ENCODE peak calls at places on chromosomes 13 and 19, in eight cellular contexts. Z is neural crest cell; U is stimulated activated CD4-positive, alpha-beta T cell treated with anti-CD3 and anti-CD28 coated beads, Interleukin-1b, Interleukin-23, amount 100 ng/mL, for 4 hours; R is activated CD4-positive, alpha-beta T cell treated with anti-CD3 and anti-CD28 coated beads for 48 hours; J is T-helper 1 cell; W is posterior cingulate gyrus; I is GM12865; D is activated naive CD4-positive, alpha-beta T cell. V is an unnamed sample.

GRCh38 chr19:6516018-6516658 is 14.0 kb upstream of the TUBB4A start:
- DNase-seq in Z (peak; percentile 95), W (peak; percentile 99), J (peak; percentile 46), D (no peak), I (peak; percentile 95), R (peak; percentile 85), U (peak; percentile 56), V (peak; percentile 84)

GRCh38 chr19:49851456-49852259 is 699 bp downstream of the PTOV1 start:
- DNase-seq in W (no peak), J (no peak), Z (no peak), U (peak; percentile 41), I (no peak), R (no peak), D (no peak), V (peak; percentile 46)

GRCh38 chr13:26370495-26370990 is 116.6 kb downstream of the CDK8 start:
- DNase-seq in R (no peak), J (no peak), W (no peak), Z (no peak), D (no peak), I (no peak), U (no peak), V (no peak)

GRCh38 chr13:102847272-102848234 is 1.7 kb downstream of the ERCC5 start:
- DNase-seq in R (no peak), Z (no peak), J (no peak), U (no peak), I (peak; percentile 56), W (peak; percentile 82), D (no peak), V (no peak)

GRCh38 chr19:38726761-38727301 is 17.4 kb downstream of the CAPN12 start:
- DNase-seq in I (no peak), R (peak; percentile 11), U (no peak), J (no peak), W (no peak), Z (no peak), D (no peak), V (peak; percentile 30)

GRCh38 chr13:60425332-60425731 is 28.3 kb downstream of the TDRD3 start:
- DNase-seq in W (no peak), J (no peak), R (no peak), U (no peak), I (no peak), Z (no peak), D (no peak), V (no peak)

GRCh38 chr13:28741080-28741479 is 22.3 kb upstream of the SLC46A3 start:
- DNase-seq in I (peak; percentile 12), U (no peak), D (no peak), R (no peak), Z (no peak), W (no peak), J (no peak), V (no peak)

GRCh38 chr19:48539503-48540096 is 12.4 kb upstream of the SULT2B1 start:
- DNase-seq in J (no peak), D (no peak), W (peak; percentile 63), Z (no peak), I (no peak), U (no peak), R (no peak), V (no peak)

GRCh38 chr19:1286859-1287621 is 1.4 kb downstream of the EFNA2 start:
- DNase-seq in I (no peak), U (no peak), W (no peak), J (no peak), Z (no peak), R (no peak), D (no peak), V (no peak)

GRCh38 chr13:22092791-22093545 is 422.1 kb downstream of the FGF9 start:
- DNase-seq in Z (no peak), R (no peak), W (no peak), J (no peak), D (no peak), U (no peak), I (no peak), V (no peak)

GRCh38 chr13:20411638-20412342 is 113.9 kb downstream of the CRYL1 start:
- DNase-seq in Z (no peak), I (peak; percentile 88), R (peak; percentile 45), J (no peak), U (no peak), D (no peak), W (peak; percentile 39), V (peak; percentile 47)

V was measured in stimulated activated naive CD8-positive, alpha-beta T cell treated with anti-CD3 and anti-CD28 coated beads, Interleukin-15, Interleukin-2, amounts not matched to agents 100 U/mL and 50 U/mL, for 24 hours.